ENCODE peak calls at places on chromosomes 5 and 9, in five cellular contexts. G, R, K, F and D are unnamed samples.

GRCh38 chr9:134597957-134598883 is 43.4 kb upstream of the COL5A1 start:
- DNase-seq in G (no peak), R (no peak), K (peak; percentile 37), F (peak; percentile 7), D (no peak)

GRCh38 chr9:133581553-133582343 is 27.4 kb downstream of the FAM163B start:
- DNase-seq in G (no peak), R (no peak), K (peak; percentile 89), F (no peak), D (no peak)

GRCh38 chr5:54518146-54519082 is 855 bp downstream of the SNX18 start:
- DNase-seq in G (no peak), R (no peak), K (peak; percentile 82), F (no peak), D (no peak)

GRCh38 chr5:124079062-124079461 is 567.1 kb downstream of the CSNK1G3 start:
- DNase-seq in G (no peak), R (no peak), K (no peak), F (no peak), D (no peak)

GRCh38 chr9:94779693-94780290 is 53.3 kb downstream of the AOPEP start:
- DNase-seq in G (no peak), R (no peak), K (no peak), F (no peak), D (no peak)

GRCh38 chr5:150042459-150042858 is 41.9 kb downstream of the HMGXB3 start:
- DNase-seq in G (no peak), R (no peak), K (no peak), F (no peak), D (no peak)

GRCh38 chr5:54257366-54258118 is 52.8 kb downstream of the ARL15 start:
- DNase-seq in G (no peak), R (no peak), K (no peak), F (no peak), D (no peak)

GRCh38 chr5:176695073-176695472 is 47.8 kb downstream of the TSPAN17 start:
- DNase-seq in G (no peak), R (no peak), K (peak; percentile 29), F (no peak), D (no peak)

GRCh38 chr9:130036099-130036498 is 6.9 kb downstream of the FNBP1 start:
- DNase-seq in G (no peak), R (no peak), K (no peak), F (no peak), D (no peak)

GRCh38 chr5:118875131-118875530 is 113.2 kb downstream of the DTWD2 start:
- DNase-seq in G (no peak), R (no peak), K (no peak), F (no peak), D (no peak)

GRCh38 chr5:6674421-6674820 is 38.8 kb upstream of the TENT4A start:
- DNase-seq in G (no peak), R (no peak), K (no peak), F (no peak), D (no peak)

GRCh38 chr9:113274474-113275146 is 762 bp downstream of the CDC26 start:
- DNase-seq in G (no peak), R (peak; percentile 48), K (peak; percentile 57), F (peak; percentile 69), D (peak; percentile 40)

GRCh38 chr9:11709567-11709966 is 983.6 kb upstream of the TYRP1 start:
- DNase-seq in G (no peak), R (no peak), K (no peak), F (no peak), D (no peak)

GRCh38 chr5:57435701-57436134 is 46.9 kb downstream of the ACTBL2 start:
- DNase-seq in G (no peak), R (peak; percentile 37), K (no peak), F (peak; percentile 23), D (no peak)

GRCh38 chr5:78912085-78912771 is 72.9 kb downstream of the ARSB start:
- DNase-seq in G (no peak), R (no peak), K (peak; percentile 29), F (no peak), D (no peak)

GRCh38 chr5:139381837-139382361 is 1.2 kb downstream of the SLC23A1 start:
- DNase-seq in G (no peak), R (no peak), K (no peak), F (no peak), D (no peak)

GRCh38 chr9:12464910-12465512 is 228.2 kb upstream of the TYRP1 start:
- DNase-seq in G (no peak), R (no peak), K (peak; percentile 6), F (peak; percentile 6), D (peak; percentile 64)

GRCh38 chr9:111985315-111985714 is 88.7 kb downstream of the UGCG start:
- DNase-seq in G (no peak), R (no peak), K (no peak), F (no peak), D (no peak)

GRCh38 chr5:132181011-132181629 is 46.5 kb downstream of the P4HA2 start:
- DNase-seq in G (no peak), R (no peak), K (no peak), F (no peak), D (no peak)

GRCh38 chr9:32991895-32992595 is 9.4 kb downstream of the APTX start:
- DNase-seq in G (no peak), R (no peak), K (peak; percentile 52), F (no peak), D (no peak)

DNA sequence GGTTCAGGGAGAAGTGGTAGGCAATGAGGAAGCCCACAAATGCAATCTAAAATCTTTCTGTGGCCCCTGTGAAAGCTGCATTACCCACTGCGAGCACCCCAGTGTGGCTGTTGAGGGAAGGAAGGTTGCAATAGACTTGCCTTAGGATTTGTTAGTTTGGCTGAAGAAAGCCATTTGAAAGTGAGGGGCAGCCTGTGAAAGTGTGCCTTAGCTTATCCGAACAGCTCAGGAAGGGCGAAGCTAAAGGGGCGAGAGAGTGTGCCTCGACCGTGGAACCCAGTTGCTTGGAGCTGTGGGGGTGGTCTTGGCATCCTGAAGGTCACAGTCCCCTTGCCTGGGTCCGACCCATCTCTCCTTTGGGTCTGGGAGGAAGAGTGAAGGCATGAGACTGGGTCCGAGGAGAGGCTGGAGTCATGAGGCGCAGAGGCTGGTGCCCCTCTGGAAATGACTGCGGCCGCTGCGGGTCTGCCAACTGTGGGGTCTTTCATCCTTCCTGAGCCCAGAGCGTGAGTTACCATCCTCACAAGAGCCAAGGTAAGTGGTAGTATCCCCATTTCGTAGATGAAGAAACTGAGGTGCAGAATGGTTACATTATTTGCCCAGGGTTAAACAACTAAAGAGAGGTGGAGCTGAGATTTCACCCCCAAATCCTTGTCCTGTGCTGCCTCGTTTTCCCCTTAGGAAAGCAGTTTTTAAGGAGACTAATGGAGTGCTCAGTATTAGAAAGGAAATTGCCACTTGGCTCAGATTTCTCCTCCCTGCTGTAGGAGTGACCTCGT is 24.4 kb downstream of the SLC25A25 start:
- DNase-seq in G (no peak), R (no peak), K (no peak), F (no peak), D (no peak)
- H3K9ac ChIP-seq in G (no peak overlapping the region), R (no peak overlapping the region), K (peak overlapping the region; percentile 67), F (no peak overlapping the region), D (no peak overlapping the region)

GRCh38 chr5:50745221-50745620 is 78.8 kb downstream of the PARP8 start:
- DNase-seq in G (no peak), R (no peak), K (no peak), F (no peak), D (no peak)
- H3K27ac ChIP-seq in G (no peak overlapping the region), R (no peak overlapping the region), K (no peak overlapping the region), F (no peak overlapping the region), D (no peak overlapping the region)

GRCh38 chr5:111826064-111826463 is 69.1 kb upstream of the NREP start:
- DNase-seq in G (no peak), R (no peak), K (no peak), F (no peak), D (no peak)

GRCh38 chr5:111820072-111820471 is 63.1 kb upstream of the NREP start:
- DNase-seq in G (no peak), R (no peak), K (no peak), F (peak; percentile 11), D (no peak)
- TF ChIP-seq POLR2AphosphoS5 in G (no peak), R (no peak), K (no peak), F (no peak), D (no peak)

DNA sequence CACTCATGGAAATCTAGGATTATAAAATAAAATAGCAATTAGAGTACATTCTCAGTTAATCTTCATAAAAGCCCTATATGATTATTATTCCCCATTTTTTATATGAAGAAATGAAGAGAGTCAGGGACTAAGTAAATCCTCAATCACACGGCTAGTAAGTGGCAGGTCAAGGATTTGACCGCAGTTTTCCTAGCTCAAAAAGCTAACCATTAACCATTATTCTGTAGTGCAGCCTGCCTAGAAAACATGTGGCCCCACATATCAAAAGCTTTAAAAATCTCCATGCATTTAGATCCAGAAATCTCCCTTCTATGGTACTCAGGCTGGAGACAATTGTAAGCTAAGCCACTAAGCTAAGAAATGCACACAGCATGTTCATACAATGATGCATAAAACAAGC is 21.4 kb downstream of the EPB41L4A start:
- DNase-seq in G (no peak), R (no peak), K (no peak), F (no peak), D (no peak)
- H3K9ac ChIP-seq in G (no peak overlapping the region), R (no peak overlapping the region), K (no peak overlapping the region), F (no peak overlapping the region), D (no peak overlapping the region)

GRCh38 chr9:37784640-37785483 is at the start of gene EXOSC3:
- DNase-seq in G (peak; percentile 69), R (peak; percentile 88), K (peak; percentile 89), F (peak; percentile 92), D (peak; percentile 8)
- H3K27ac ChIP-seq in G (peak within 1 kb of the TSS; percentile 82), R (peak within 1 kb of the TSS; percentile 71), K (peak within 1 kb of the TSS; percentile 85), F (peak within 1 kb of the TSS; percentile 87), D (peak within 1 kb of the TSS; percentile 50)

DNA sequence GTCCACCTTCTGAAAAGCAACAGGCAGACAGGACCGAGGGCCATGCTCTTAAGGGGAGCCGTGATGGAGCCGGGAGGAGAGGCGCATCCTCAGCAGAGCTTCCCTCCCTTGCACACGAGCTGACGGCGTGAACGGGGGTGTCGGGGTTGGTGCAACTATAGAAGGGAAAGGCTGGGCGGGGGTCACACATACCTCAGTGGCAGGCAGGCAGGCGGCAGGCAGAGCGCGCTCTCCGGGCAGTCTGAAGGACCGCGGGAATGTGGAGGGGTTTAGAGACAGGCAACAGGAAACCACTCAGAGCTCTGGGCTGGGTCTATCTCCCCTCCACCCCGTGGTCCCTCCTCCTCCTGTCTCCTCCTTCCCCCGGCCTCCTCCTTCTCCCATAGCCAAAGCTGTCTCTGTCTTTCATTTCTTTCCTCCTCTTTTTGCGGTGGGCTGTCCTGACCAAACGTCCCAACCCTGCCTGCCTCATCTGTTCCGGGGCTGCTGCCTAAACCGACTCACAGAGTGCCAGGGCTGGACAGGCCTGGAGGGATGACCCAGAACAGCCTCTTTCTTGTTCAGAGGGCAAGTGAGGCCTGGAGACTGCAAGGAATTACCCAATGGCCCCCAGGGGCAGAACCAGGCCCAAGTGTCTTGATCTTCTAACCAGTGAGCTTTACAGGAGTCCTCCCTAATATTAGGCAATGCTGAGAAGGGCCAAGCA is at the start of gene SPARC:
- DNase-seq in G (peak; percentile 56), R (no peak), K (peak; percentile 72), F (no peak), D (no peak)
- TF ChIP-seq POLR2AphosphoS5 in G (peak; percentile 89), R (no peak), K (peak; percentile 99), F (no peak), D (peak; percentile 92)